ENCODE peak calls at places on chromosomes 13 and 19, in six cellular contexts. G, H, C, M, E and J are unnamed samples.

GRCh38 chr19:56720281-56720680 is 48.7 kb upstream of the ZNF835 start:
- DNase-seq in G (no peak), H (no peak), C (no peak), M (peak), E (no peak), J (no peak)

GRCh38 chr19:35592226-35592625 is 6.3 kb downstream of the PMIS2 start:
- DNase-seq in G (no peak), H (peak), C (peak), M (no peak), E (peak), J (no peak)

GRCh38 chr19:55115446-55116065 is 1.9 kb downstream of the PPP1R12C start:
- DNase-seq in G (no peak), H (no peak), C (no peak), M (peak), E (no peak), J (no peak)

GRCh38 chr13:42959615-42960014 is 32.4 kb downstream of the EPSTI1 start:
- DNase-seq in G (no peak), H (no peak), C (no peak), M (no peak), E (no peak), J (no peak)

GRCh38 chr19:40348961-40349507 is 539 bp downstream of the PLD3 start:
- DNase-seq in G (no peak), H (no peak), C (peak), M (peak), E (peak), J (peak)

GRCh38 chr13:32001392-32001768 is 30.2 kb upstream of the FRY start:
- DNase-seq in G (peak), H (no peak), C (peak), M (peak), E (peak), J (no peak)

GRCh38 chr19:16161848-16162247 is 11.5 kb downstream of the CIB3 start:
- DNase-seq in G (peak), H (no peak), C (no peak), M (peak), E (peak), J (peak)

GRCh38 chr13:40968416-40969000 is 50.6 kb downstream of the ELF1 start:
- DNase-seq in G (no peak), H (no peak), C (no peak), M (no peak), E (no peak), J (no peak)

GRCh38 chr19:49690656-49691242 is at the start of gene CPT1C:
- DNase-seq in G (peak), H (peak), C (peak), M (no peak), E (peak), J (no peak)

GRCh38 chr19:40601061-40601973 is at the start of gene LTBP4:
- DNase-seq in G (no peak), H (no peak), C (no peak), M (peak), E (no peak), J (no peak)

GRCh38 chr19:55358943-55359908 is 3.8 kb downstream of the GARIN5B start:
- DNase-seq in G (no peak), H (no peak), C (no peak), M (no peak), E (no peak), J (no peak)

GRCh38 chr19:49818691-49819331 is 722 bp downstream of the MED25 start:
- DNase-seq in G (no peak), H (no peak), C (no peak), M (no peak), E (no peak), J (no peak)

GRCh38 chr13:25882732-25883357 is 169.0 kb downstream of the SHISA2 start:
- DNase-seq in G (no peak), H (no peak), C (no peak), M (no peak), E (no peak), J (no peak)

GRCh38 chr13:56352356-56352755 is 788.4 kb upstream of the PRR20A start:
- DNase-seq in G (no peak), H (no peak), C (no peak), M (no peak), E (peak), J (no peak)

GRCh38 chr13:114164681-114165429 is 14.2 kb upstream of the CFAP97D2 start:
- DNase-seq in G (no peak), H (no peak), C (no peak), M (no peak), E (no peak), J (no peak)

GRCh38 chr13:102141625-102142472 is 260.0 kb downstream of the FGF14 start:
- DNase-seq in G (no peak), H (no peak), C (peak), M (peak), E (peak), J (peak)

GRCh38 chr13:101785858-101786257 is 333.4 kb downstream of the ITGBL1 start:
- DNase-seq in G (peak), H (peak), C (peak), M (peak), E (peak), J (no peak)

GRCh38 chr13:45799451-45799850 is 52.1 kb downstream of the SIAH3 start:
- DNase-seq in G (no peak), H (no peak), C (no peak), M (no peak), E (no peak), J (no peak)

GRCh38 chr19:37963190-37963947 is 56.4 kb downstream of the SIPA1L3 start:
- DNase-seq in G (no peak), H (no peak), C (peak), M (no peak), E (no peak), J (no peak)

GRCh38 chr13:38264363-38265134 is 85.1 kb upstream of the UFM1 start:
- DNase-seq in G (no peak), H (no peak), C (no peak), M (no peak), E (no peak), J (no peak)

GRCh38 chr19:46150606-46151005 is 2.6 kb downstream of the IGFL2 start:
- DNase-seq in G (no peak), H (no peak), C (no peak), M (no peak), E (no peak), J (no peak)

GRCh38 chr19:43634877-43635560 is 4.6 kb downstream of the CADM4 start:
- DNase-seq in G (no peak), H (no peak), C (no peak), M (no peak), E (no peak), J (no peak)

GRCh38 chr19:29523568-29523967 is 2.2 kb upstream of the VSTM2B start:
- DNase-seq in G (no peak), H (no peak), C (no peak), M (no peak), E (no peak), J (no peak)

GRCh38 chr19:52945652-52946321 is 16.9 kb downstream of the ZNF816 start:
- DNase-seq in G (no peak), H (no peak), C (no peak), M (no peak), E (no peak), J (no peak)

GRCh38 chr13:24167666-24168391 is 7.3 kb downstream of the SPATA13 start:
- DNase-seq in G (no peak), H (no peak), C (no peak), M (no peak), E (no peak), J (no peak)

GRCh38 chr19:40702337-40703012 is 12.0 kb upstream of the NUMBL start:
- DNase-seq in G (no peak), H (no peak), C (no peak), M (no peak), E (peak), J (no peak)